ENCODE peak calls at places on chromosome X, in four cellular contexts. One of them, this sample, is unnamed.
A peak's percentile ranks its signal among the peaks of the same experiment; 100 is the strongest.

GRCh38 chrX:23904096-23904495 is 3.6 kb downstream of the APOO start:
- DNase-seq in endothelial cell of umbilical vein: peak; percentile 42
- DNase-seq in mesenchymal stem cell: peak; percentile 48
- DNase-seq in HCT116: no peak
- DNase-seq in this sample: no peak

GRCh38 chrX:148422531-148422930 is 77.9 kb upstream of the AFF2 start:
- DNase-seq in endothelial cell of umbilical vein: no peak
- DNase-seq in HCT116: no peak
- DNase-seq in mesenchymal stem cell: no peak
- DNase-seq in this sample: no peak

GRCh38 chrX:1386338-1387127 is 5.4 kb downstream of the SLC25A6 start:
- DNase-seq in mesenchymal stem cell: no peak
- DNase-seq in HCT116: no peak
- DNase-seq in endothelial cell of umbilical vein: no peak
- DNase-seq in this sample: no peak

GRCh38 chrX:154655786-154656185 is 2.4 kb upstream of the CTAG2 start:
- DNase-seq in endothelial cell of umbilical vein: no peak
- DNase-seq in HCT116: no peak
- DNase-seq in mesenchymal stem cell: no peak
- DNase-seq in this sample: no peak

GRCh38 chrX:129961180-129962083 is 21.0 kb upstream of the BCORL1 start:
- DNase-seq in HCT116: peak; percentile 12
- DNase-seq in mesenchymal stem cell: peak; percentile 35
- DNase-seq in endothelial cell of umbilical vein: no peak
- DNase-seq in this sample: no peak

GRCh38 chrX:15146515-15146914 is 123.4 kb downstream of the ASB9 start:
- DNase-seq in mesenchymal stem cell: peak; percentile 12
- DNase-seq in HCT116: no peak
- DNase-seq in endothelial cell of umbilical vein: peak; percentile 12
- DNase-seq in this sample: no peak

GRCh38 chrX:153245288-153245731 is 66.2 kb downstream of the MAGEA1 start:
- DNase-seq in endothelial cell of umbilical vein: peak; percentile 0
- DNase-seq in mesenchymal stem cell: peak; percentile 0
- DNase-seq in HCT116: no peak
- DNase-seq in this sample: peak; percentile 61

GRCh38 chrX:153903238-153903980 is 1.1 kb upstream of the AVPR2 start:
- DNase-seq in HCT116: no peak
- DNase-seq in endothelial cell of umbilical vein: peak; percentile 6
- DNase-seq in mesenchymal stem cell: no peak
- DNase-seq in this sample: no peak

GRCh38 chrX:140274761-140275525 is 229.9 kb downstream of the SOX3 start:
- DNase-seq in mesenchymal stem cell: peak; percentile 18
- DNase-seq in HCT116: no peak
- DNase-seq in endothelial cell of umbilical vein: no peak
- DNase-seq in this sample: peak; percentile 32

GRCh38 chrX:78517124-78517523 is 142.0 kb downstream of the RTL3 start:
- DNase-seq in endothelial cell of umbilical vein: no peak
- DNase-seq in HCT116: no peak
- DNase-seq in mesenchymal stem cell: no peak
- DNase-seq in this sample: no peak

GRCh38 chrX:15820106-15821073 is 30.1 kb downstream of the ZRSR2 start:
- DNase-seq in mesenchymal stem cell: peak; percentile 12
- DNase-seq in endothelial cell of umbilical vein: no peak
- DNase-seq in HCT116: no peak
- DNase-seq in this sample: no peak

GRCh38 chrX:136215559-136215958 is 35.6 kb downstream of the MAP7D3 start:
- DNase-seq in mesenchymal stem cell: peak; percentile 52
- DNase-seq in HCT116: no peak
- DNase-seq in endothelial cell of umbilical vein: no peak
- DNase-seq in this sample: no peak

GRCh38 chrX:7720519-7720918 is 122.5 kb upstream of the VCX start:
- DNase-seq in HCT116: no peak
- DNase-seq in mesenchymal stem cell: no peak
- DNase-seq in endothelial cell of umbilical vein: no peak
- DNase-seq in this sample: no peak
- H3K9ac ChIP-seq in HCT116: no peak overlapping the region
- H3K9ac ChIP-seq in mesenchymal stem cell: no peak overlapping the region
- H3K9ac ChIP-seq in endothelial cell of umbilical vein: no peak overlapping the region
- H3K9ac ChIP-seq in this sample: no peak overlapping the region

GRCh38 chrX:18425199-18426003 is at the start of gene CDKL5:
- DNase-seq in mesenchymal stem cell: peak; percentile 95
- DNase-seq in endothelial cell of umbilical vein: peak; percentile 94
- DNase-seq in HCT116: peak; percentile 90
- DNase-seq in this sample: peak; percentile 93

GRCh38 chrX:18424482-18425198 is 768 bp upstream of the CDKL5 start:
- DNase-seq in endothelial cell of umbilical vein: peak; percentile 41
- DNase-seq in mesenchymal stem cell: peak; percentile 63
- DNase-seq in HCT116: no peak
- DNase-seq in this sample: no peak

GRCh38 chrX:18428006-18428405 is 2.6 kb downstream of the CDKL5 start:
- DNase-seq in HCT116: no peak
- DNase-seq in endothelial cell of umbilical vein: no peak
- DNase-seq in mesenchymal stem cell: no peak
- DNase-seq in this sample: no peak

GRCh38 chrX:18422886-18423285 is 2.5 kb upstream of the CDKL5 start:
- DNase-seq in endothelial cell of umbilical vein: no peak
- DNase-seq in mesenchymal stem cell: no peak
- DNase-seq in HCT116: no peak
- DNase-seq in this sample: no peak

DNA sequence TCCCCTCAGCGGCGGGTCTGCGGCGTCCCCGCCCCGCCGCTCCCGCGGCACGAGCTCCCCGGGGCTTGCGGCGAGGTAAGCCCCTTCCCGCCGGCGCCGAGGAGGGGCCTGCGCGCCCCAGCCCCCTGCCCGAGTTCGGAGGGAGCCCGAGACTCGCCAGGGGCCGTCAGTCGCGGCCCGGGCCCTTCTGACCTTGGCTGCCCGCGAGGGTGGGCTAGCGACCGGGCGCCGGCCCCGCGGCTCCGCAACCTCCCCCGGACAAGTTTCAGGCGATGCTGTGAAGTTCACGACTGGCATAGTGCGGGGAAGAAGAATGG is 554 bp downstream of the CDKL5 start:
- DNase-seq in endothelial cell of umbilical vein: no peak
- DNase-seq in mesenchymal stem cell: no peak
- DNase-seq in HCT116: no peak
- DNase-seq in this sample: no peak
- H3K9ac ChIP-seq in endothelial cell of umbilical vein: peak overlapping the region; percentile 37
- H3K9ac ChIP-seq in mesenchymal stem cell: peak overlapping the region; percentile 77
- H3K9ac ChIP-seq in HCT116: peak overlapping the region; percentile 46
- H3K9ac ChIP-seq in this sample: no peak overlapping the region

DNA sequence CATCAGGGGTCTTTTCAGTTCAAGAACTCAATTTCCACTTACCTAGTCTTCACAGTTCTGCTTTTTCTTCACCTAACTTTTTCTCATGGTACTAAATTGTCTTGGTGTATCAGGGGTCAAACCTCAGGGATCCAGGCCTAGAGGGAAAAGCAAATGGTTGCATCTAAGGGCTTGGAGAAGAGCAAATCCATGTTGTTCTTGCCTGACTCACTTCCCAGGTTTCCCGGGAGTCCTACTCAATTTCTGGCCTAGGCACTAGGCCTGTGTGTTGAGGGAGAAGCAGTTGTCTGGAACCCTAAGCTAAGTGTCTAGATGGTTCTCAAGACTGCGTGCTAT is 191.9 kb upstream of the STK26 start:
- DNase-seq in HCT116: no peak
- DNase-seq in endothelial cell of umbilical vein: no peak
- DNase-seq in mesenchymal stem cell: no peak
- DNase-seq in this sample: no peak
- H3K9ac ChIP-seq in HCT116: peak overlapping the region; percentile 74
- H3K9ac ChIP-seq in endothelial cell of umbilical vein: peak overlapping the region; percentile 71
- H3K9ac ChIP-seq in mesenchymal stem cell: peak overlapping the region; percentile 77
- H3K9ac ChIP-seq in this sample: no peak overlapping the region

GRCh38 chrX:48917139-48917980 is 1.5 kb downstream of the PIM2 start:
- DNase-seq in mesenchymal stem cell: peak; percentile 92
- DNase-seq in HCT116: peak; percentile 74
- DNase-seq in endothelial cell of umbilical vein: peak; percentile 93
- DNase-seq in this sample: peak; percentile 90
- H3K9ac ChIP-seq in mesenchymal stem cell: no peak overlapping the region
- H3K9ac ChIP-seq in HCT116: peak overlapping the region; percentile 86
- H3K9ac ChIP-seq in endothelial cell of umbilical vein: no peak overlapping the region
- H3K9ac ChIP-seq in this sample: no peak overlapping the region

DNA sequence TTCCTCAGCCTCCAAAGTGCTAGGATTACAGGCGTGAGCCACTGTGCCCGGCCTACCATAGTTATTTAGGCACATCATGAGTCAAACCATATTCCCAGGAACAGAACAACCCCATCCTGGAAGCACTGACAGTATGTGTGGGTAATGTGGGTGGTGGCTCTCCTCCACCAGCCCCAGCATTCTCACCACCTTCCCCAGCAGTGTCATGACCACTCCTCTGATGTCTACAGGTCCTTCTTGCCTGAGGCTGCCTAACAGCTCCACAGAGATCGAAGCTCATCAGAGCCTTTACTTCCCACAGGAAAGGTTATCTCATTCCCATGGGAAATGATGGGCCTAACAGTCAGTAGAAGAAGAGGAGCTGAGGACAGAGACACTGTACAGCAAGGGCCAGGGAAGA is 129.5 kb upstream of the GPC4 start:
- DNase-seq in endothelial cell of umbilical vein: no peak
- DNase-seq in HCT116: no peak
- DNase-seq in mesenchymal stem cell: no peak
- DNase-seq in this sample: no peak
- H3K9ac ChIP-seq in endothelial cell of umbilical vein: no peak overlapping the region
- H3K9ac ChIP-seq in HCT116: no peak overlapping the region
- H3K9ac ChIP-seq in mesenchymal stem cell: peak overlapping the region; percentile 77
- H3K9ac ChIP-seq in this sample: no peak overlapping the region

GRCh38 chrX:69144854-69145253 is 20.4 kb downstream of the PJA1 start:
- DNase-seq in endothelial cell of umbilical vein: no peak
- DNase-seq in mesenchymal stem cell: no peak
- DNase-seq in HCT116: no peak
- DNase-seq in this sample: no peak
- H3K9ac ChIP-seq in endothelial cell of umbilical vein: no peak overlapping the region
- H3K9ac ChIP-seq in mesenchymal stem cell: no peak overlapping the region
- H3K9ac ChIP-seq in HCT116: no peak overlapping the region
- H3K9ac ChIP-seq in this sample: no peak overlapping the region

This sample was measured in neuronal stem cell.